ENCODE peak calls at places on chromosomes 3 and 15, in eight cellular contexts. F is ovary, W is AG04450, L is psoas muscle, N is tibial nerve, H is endodermal cell, I is uterus, Q is A673. S is an unnamed sample. For H3K27me3, the result is how much of the 10 kb centered on the place peaks cover.

GRCh38 chr15:40342421-40343313 is 1.9 kb upstream of the CCDC9B start:
- DNase-seq in L (no peak), N (no peak), H (no peak), W (no peak), Q (no peak), I (no peak), F (no peak), S (no peak)

GRCh38 chr3:47425383-47425778 is 44.6 kb downstream of the PTPN23 start:
- DNase-seq in Q (no peak), L (no peak), I (no peak), W (no peak), H (peak), N (no peak), F (no peak), S (no peak)

GRCh38 chr3:20035019-20035418 is 5.2 kb upstream of the KAT2B start:
- DNase-seq in Q (no peak), W (no peak), F (no peak), I (no peak), L (no peak), H (no peak), N (no peak), S (no peak)

GRCh38 chr15:70062321-70062956 is 35.3 kb downstream of the TLE3 start:
- DNase-seq in Q (peak), W (peak), L (peak), F (peak), I (peak), N (peak), H (no peak), S (peak)

GRCh38 chr3:137763594-137763938 is 549 bp upstream of the SOX14 start:
- DNase-seq in H (peak), W (no peak), F (no peak), I (no peak), Q (no peak), L (no peak), N (no peak), S (no peak)

GRCh38 chr3:42541079-42541478 is 38.6 kb downstream of the VIPR1 start:
- DNase-seq in L (no peak), W (no peak), I (no peak), Q (no peak), N (no peak), F (no peak), H (no peak), S (no peak)

GRCh38 chr3:161989012-161989411 is 492.4 kb downstream of the OTOL1 start:
- DNase-seq in N (no peak), H (no peak), F (no peak), I (no peak), L (no peak), W (no peak), Q (no peak), S (no peak)

GRCh38 chr3:51295625-51296024 is 89.5 kb upstream of the MANF start:
- DNase-seq in H (no peak), Q (no peak), L (no peak), N (no peak), I (no peak), F (no peak), W (no peak), S (no peak)

GRCh38 chr15:31486506-31486905 is 159.9 kb downstream of the KLF13 start:
- DNase-seq in N (no peak), H (no peak), L (no peak), I (no peak), W (no peak), Q (no peak), F (no peak), S (no peak)

GRCh38 chr3:96012941-96013340 is 801.5 kb upstream of the EPHA6 start:
- DNase-seq in N (no peak), F (no peak), Q (no peak), H (no peak), L (no peak), W (no peak), I (no peak), S (no peak)

GRCh38 chr3:96007650-96008195 is 806.7 kb upstream of the EPHA6 start:
- DNase-seq in L (no peak), Q (no peak), N (no peak), I (no peak), W (no peak), F (no peak), H (no peak), S (no peak)
- TF ChIP-seq CTCF in L (no peak), Q (no peak), N (no peak), I (no peak), W (no peak), F (no peak), H (no peak), S (no peak)

GRCh38 chr3:11985866-11986265 is 18.3 kb upstream of the SYN2 start:
- DNase-seq in W (no peak), H (no peak), L (no peak), Q (no peak), I (no peak), N (no peak), F (no peak), S (no peak)

GRCh38 chr3:11989383-11990050 is 14.7 kb upstream of the SYN2 start:
- DNase-seq in W (no peak), Q (peak), I (no peak), F (no peak), L (no peak), H (no peak), N (no peak), S (no peak)

GRCh38 chr3:11996500-11996899 is 7.7 kb upstream of the SYN2 start:
- DNase-seq in N (no peak), I (no peak), F (no peak), L (no peak), H (no peak), Q (no peak), W (no peak), S (peak)

GRCh38 chr3:11995061-11995460 is 9.1 kb upstream of the SYN2 start:
- DNase-seq in N (no peak), L (no peak), I (no peak), W (no peak), Q (no peak), H (peak), F (no peak), S (no peak)

GRCh38 chr3:11991751-11992150 is 12.4 kb upstream of the SYN2 start:
- DNase-seq in Q (no peak), L (no peak), F (no peak), H (no peak), W (no peak), N (no peak), I (no peak), S (no peak)
- H3K27me3 ChIP-seq in Q (under half), L (under half), F (under half), H (under half), W (under half), N (under half), I (under half), S (under half)

DNA sequence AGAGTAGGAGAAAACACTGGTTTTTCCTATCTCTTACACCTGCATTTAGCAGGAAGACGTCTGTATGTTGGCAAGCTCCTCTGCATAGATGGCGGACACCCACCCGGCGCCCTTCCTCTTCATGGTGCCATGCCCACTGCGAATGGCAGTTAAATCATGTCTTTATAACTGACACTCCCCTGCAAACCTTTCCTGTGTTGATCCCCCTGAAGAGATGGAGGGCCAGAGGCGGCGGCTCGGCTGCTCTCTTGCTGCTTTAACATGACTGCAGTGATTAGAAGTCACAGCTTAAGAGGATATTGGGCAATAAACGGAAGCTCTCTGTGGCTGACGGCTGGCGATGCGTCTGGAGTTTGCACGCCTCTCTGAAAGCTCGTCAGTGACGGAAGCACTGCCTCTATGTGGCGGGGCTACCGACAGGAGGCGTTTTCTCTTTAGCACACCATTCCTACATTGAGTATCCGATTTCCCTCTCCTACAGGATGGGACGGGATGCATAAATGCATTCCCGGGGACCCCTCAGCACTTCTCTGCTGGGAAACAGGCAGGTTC is 25.5 kb upstream of the SNRPA1 start:
- DNase-seq in I (no peak), W (no peak), F (no peak), H (peak), L (peak), Q (peak), N (peak), S (peak)
- TF ChIP-seq CTCF in I (no peak), W (peak), F (no peak), H (peak), L (no peak), Q (peak), N (no peak), S (no peak)

DNA sequence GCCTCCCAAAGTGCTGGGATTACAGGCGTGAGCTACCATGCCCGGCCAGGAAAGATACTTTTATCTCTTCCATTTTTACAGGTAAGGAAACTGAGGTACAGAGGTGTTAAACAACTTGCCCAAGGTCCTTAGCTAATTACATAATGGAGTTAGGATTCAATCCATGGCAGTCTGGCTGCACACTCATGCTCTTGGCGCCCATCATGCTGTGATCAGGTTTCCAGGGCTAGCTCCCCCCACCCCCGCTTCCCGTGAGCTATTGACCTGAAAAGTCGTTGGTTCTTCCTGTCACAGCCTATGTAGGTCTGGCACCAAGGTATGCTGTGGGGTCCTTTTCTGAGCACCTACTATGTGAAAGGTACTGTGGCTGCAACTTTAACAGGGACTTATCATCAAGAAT is 55.9 kb upstream of the LARS2 start:
- DNase-seq in L (no peak), W (no peak), F (no peak), H (no peak), I (no peak), Q (no peak), N (no peak), S (no peak)
- H3K27me3 ChIP-seq in L (under half), W (under half), F (under half), H (under half), I (under half), Q (under half), N (under half), S (under half)

GRCh38 chr15:93037341-93038063 is 51.5 kb downstream of the RGMA start:
- DNase-seq in Q (no peak), H (peak), L (peak), W (no peak), I (peak), F (peak), N (peak), S (peak)
- TF ChIP-seq CTCF in Q (no peak), H (no peak), L (peak), W (peak), I (no peak), F (no peak), N (peak), S (no peak)

DNA sequence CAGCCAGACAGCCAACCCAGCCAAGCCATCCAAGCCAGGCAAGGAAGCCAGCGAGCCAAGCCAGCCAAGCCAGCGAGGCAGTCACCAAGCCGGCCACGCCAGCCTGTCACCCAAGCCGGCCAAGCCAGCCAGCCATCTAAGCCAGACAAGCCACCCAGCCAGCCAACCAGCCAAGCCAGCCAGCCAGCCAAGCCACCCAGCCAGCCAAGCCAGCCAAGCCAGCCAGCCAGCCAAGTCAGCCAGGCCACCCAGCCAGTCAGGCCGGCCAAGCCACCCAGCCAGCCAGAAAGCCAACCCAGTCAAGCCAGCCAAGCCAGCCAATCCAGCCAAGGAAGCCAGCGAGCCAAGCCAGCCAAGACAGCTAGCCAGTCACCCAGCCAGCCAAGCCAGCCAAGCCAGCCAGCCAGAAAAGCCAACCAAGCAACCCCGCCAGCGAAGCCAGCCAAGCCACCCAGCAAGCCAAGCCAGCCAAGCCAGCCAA is 201.2 kb downstream of the GOLGA6L6 start:
- DNase-seq in F (peak), L (peak), N (no peak), W (no peak), H (peak), Q (no peak), I (peak), S (no peak)
- H3K27me3 ChIP-seq in F (under half), L (under half), N (under half), W (under half), H (under half), Q (under half), I (under half), S (under half)

DNA sequence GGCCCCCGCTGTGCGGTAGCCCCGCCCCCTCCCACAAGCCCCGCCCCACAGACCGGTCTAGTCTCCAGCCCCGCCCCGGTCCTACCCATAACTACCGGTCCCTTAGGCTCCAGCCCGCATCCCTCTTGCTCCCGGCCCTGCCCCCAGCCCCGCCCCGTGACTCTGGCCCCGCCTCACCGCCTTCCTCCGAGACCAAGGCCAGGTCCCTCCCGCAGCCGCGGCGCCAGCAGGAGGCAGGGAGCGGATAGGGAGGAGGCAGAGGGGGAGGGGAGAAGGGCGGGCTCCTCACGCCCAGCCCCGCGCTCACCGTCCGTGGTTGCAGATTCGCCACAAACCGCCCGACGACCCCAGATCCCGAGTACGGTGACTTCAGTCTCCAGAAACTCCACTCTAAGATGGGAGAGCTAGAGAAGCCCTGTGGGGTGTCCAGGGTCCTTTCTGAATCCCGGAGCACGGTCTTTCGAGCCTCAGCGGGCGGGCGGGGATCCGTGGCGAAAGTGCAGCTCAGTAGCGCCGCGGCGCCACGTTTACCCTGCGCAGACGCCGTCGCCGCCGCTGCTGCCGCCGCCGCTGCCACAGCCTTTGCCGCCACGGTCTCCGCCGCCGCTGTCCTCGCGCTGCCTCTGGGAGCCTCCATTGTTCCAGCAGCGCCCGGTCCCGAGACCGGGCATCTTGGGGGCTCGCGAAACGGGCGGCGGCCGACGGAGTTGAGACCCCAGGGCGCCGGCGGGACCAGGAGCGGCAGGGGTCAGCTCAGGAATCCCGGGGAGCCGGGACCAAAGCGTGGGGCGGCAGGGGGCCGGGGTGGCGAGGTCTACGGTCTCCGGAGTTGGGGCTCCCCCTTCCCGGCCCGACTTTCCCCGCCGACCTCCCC is at the start of gene BRPF1:
- DNase-seq in H (peak), I (peak), L (peak), N (peak), F (peak), Q (peak), W (peak), S (peak)
- TF ChIP-seq CTCF in H (no peak), I (peak), L (no peak), N (no peak), F (no peak), Q (no peak), W (no peak), S (peak)

DNA sequence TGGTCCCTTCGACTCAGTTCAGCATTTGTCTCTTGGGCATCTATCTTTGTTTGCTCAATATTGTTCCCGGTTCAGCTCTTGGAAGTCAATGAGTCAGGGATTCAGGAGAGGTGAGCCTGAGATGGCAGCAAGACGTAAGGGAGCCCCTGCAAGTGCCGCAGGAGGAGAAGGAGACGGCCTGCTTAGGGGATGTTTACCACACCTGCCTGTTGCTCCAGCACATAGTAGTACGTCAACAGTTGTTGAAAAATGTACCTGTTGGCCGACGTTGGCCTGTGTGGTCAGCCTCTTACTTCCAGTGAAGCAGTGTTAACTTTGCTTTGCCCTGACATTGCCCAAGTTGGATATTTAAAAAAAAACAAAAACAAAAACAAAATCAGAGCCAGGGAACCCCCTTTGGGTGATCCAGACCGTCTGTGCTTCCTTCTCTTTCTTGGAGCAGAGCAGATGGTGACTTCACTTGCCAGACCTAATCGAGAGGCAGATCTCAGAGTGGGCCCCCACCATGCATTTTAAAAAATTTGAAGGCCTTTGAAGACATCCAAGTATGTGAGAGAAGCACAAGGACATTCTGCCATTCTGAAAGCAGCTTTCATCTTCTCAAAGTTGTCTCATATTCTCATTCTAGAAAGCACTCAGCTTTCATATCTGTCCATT is 93.1 kb downstream of the SV2B start:
- DNase-seq in F (no peak), N (no peak), Q (no peak), H (no peak), I (no peak), W (no peak), L (no peak), S (no peak)
- H3K27me3 ChIP-seq in F (under half), N (under half), Q (under half), H (under half), I (under half), W (under half), L (under half), S (under half)